ENCODE peak calls at places on chromosomes 6 and 20, in four cellular contexts. X is RWPE1, A is EH, N is H9. B is an unnamed sample.

GRCh38 chr6:74320715-74321114 is 624.7 kb downstream of the CD109 start:
- DNase-seq in X (no peak), A (no peak), N (no peak), B (no peak)

GRCh38 chr6:42314571-42314950 is 96.9 kb upstream of the MRPS10 start:
- DNase-seq in X (no peak), A (peak), N (no peak), B (no peak)

GRCh38 chr6:145372671-145373123 is 362.6 kb downstream of the EPM2A start:
- DNase-seq in X (no peak), A (peak), N (no peak), B (no peak)

GRCh38 chr6:14665827-14666724 is 548.5 kb downstream of the CD83 start:
- DNase-seq in X (peak), A (peak), N (no peak), B (peak)

GRCh38 chr6:44297063-44298038 is 15.8 kb downstream of the AARS2 start:
- DNase-seq in X (peak), A (peak), N (peak), B (no peak)

GRCh38 chr6:81002126-81002525 is 750.4 kb downstream of the TENT5A start:
- DNase-seq in X (no peak), A (peak), N (no peak), B (no peak)

GRCh38 chr6:16681260-16681873 is 79.9 kb downstream of the ATXN1 start:
- DNase-seq in X (peak), A (peak), N (no peak), B (peak)

GRCh38 chr20:47487175-47487917 is 14.3 kb upstream of the NCOA3 start:
- DNase-seq in X (no peak), A (no peak), N (no peak), B (no peak)

GRCh38 chr20:34709836-34710567 is 5.9 kb downstream of the TP53INP2 start:
- DNase-seq in X (peak), A (peak), N (peak), B (no peak)

GRCh38 chr20:41006936-41007871 is 21.4 kb upstream of the TOP1 start:
- DNase-seq in X (no peak), A (no peak), N (peak), B (no peak)

GRCh38 chr6:54002118-54002517 is 109.1 kb upstream of the MLIP start:
- DNase-seq in X (no peak), A (peak), N (no peak), B (no peak)

GRCh38 chr20:6566821-6567220 is 200.7 kb upstream of the BMP2 start:
- DNase-seq in X (peak), A (peak), N (no peak), B (peak)

GRCh38 chr6:41489284-41489851 is 56.8 kb upstream of the FOXP4 start:
- DNase-seq in X (no peak), A (peak), N (no peak), B (no peak)

GRCh38 chr6:89817481-89817880 is 2.1 kb downstream of the MDN1 start:
- DNase-seq in X (no peak), A (no peak), N (peak), B (no peak)

GRCh38 chr6:65110031-65110430 is 597.0 kb downstream of the EYS start:
- DNase-seq in X (peak), A (no peak), N (no peak), B (no peak)

GRCh38 chr6:17212541-17213371 is 68.4 kb upstream of the RBM24 start:
- DNase-seq in X (no peak), A (peak), N (no peak), B (no peak)

GRCh38 chr20:19757487-19757972 is 528 bp upstream of the RIN2 start:
- DNase-seq in X (peak), A (peak), N (peak), B (no peak)

GRCh38 chr6:125220712-125221111 is 67.1 kb downstream of the TPD52L1 start:
- DNase-seq in X (no peak), A (peak), N (no peak), B (no peak)

GRCh38 chr20:57986776-57987175 is 241.7 kb downstream of the ANKRD60 start:
- DNase-seq in X (no peak), A (no peak), N (no peak), B (no peak)

GRCh38 chr6:14193524-14193923 is 76.0 kb downstream of the CD83 start:
- DNase-seq in X (no peak), A (peak), N (no peak), B (no peak)

GRCh38 chr6:161105408-161105807 is 113.8 kb downstream of the MAP3K4 start:
- DNase-seq in X (no peak), A (no peak), N (no peak), B (peak)

GRCh38 chr6:39932386-39932785 is 1.9 kb downstream of the MOCS1 start:
- DNase-seq in X (no peak), A (no peak), N (no peak), B (no peak)

B was measured in epithelial cell of prostate.